ENCODE peak calls at places on chromosome 10, in six cellular contexts. M, F, T, V, N and Z are unnamed samples.

GRCh38 chr10:75281980-75282379 is 46.2 kb upstream of the COMTD1 start:
- DNase-seq in M (no peak), F (no peak), N (no peak), T (no peak), V (no peak), Z (no peak)

GRCh38 chr10:44908071-44908709 is 2.9 kb upstream of the TMEM72 start:
- DNase-seq in M (no peak), T (no peak), N (peak; percentile 54), V (no peak), F (peak; percentile 87), Z (no peak)

GRCh38 chr10:114297136-114297705 is 58.2 kb downstream of the VWA2 start:
- DNase-seq in N (no peak), F (no peak), M (no peak), V (no peak), T (no peak), Z (no peak)

GRCh38 chr10:75042292-75042974 is 69.0 kb upstream of the SAMD8 start:
- DNase-seq in V (no peak), T (no peak), M (no peak), F (no peak), N (no peak), Z (no peak)

GRCh38 chr10:70494536-70494935 is 16.0 kb downstream of the PALD1 start:
- DNase-seq in V (no peak), F (no peak), M (no peak), N (no peak), T (no peak), Z (no peak)

GRCh38 chr10:24256619-24257018 is 47.7 kb downstream of the KIAA1217 start:
- DNase-seq in M (no peak), V (no peak), N (no peak), T (no peak), F (no peak), Z (no peak)

GRCh38 chr10:29440981-29441380 is 152.1 kb downstream of the LYZL1 start:
- DNase-seq in M (no peak), F (no peak), V (no peak), T (no peak), N (no peak), Z (no peak)

GRCh38 chr10:77333610-77334340 is 303.8 kb downstream of the KCNMA1 start:
- DNase-seq in T (no peak), F (no peak), N (no peak), M (no peak), V (no peak), Z (no peak)

GRCh38 chr10:77361426-77361825 is 276.2 kb downstream of the KCNMA1 start:
- DNase-seq in V (no peak), F (no peak), N (no peak), M (no peak), T (no peak), Z (no peak)

GRCh38 chr10:81655986-81656385 is 219.0 kb upstream of the NRG3 start:
- DNase-seq in F (no peak), N (no peak), V (no peak), M (no peak), T (no peak), Z (no peak)

GRCh38 chr10:84784749-84785148 is 456.4 kb downstream of the CCSER2 start:
- DNase-seq in V (no peak), M (no peak), T (no peak), N (no peak), F (no peak), Z (no peak)

GRCh38 chr10:48519731-48520506 is 85.0 kb downstream of the ARHGAP22 start:
- DNase-seq in M (no peak), F (no peak), T (no peak), N (no peak), V (no peak), Z (no peak)

GRCh38 chr10:69558559-69558958 is 14.7 kb downstream of the NEUROG3 start:
- DNase-seq in F (no peak), T (no peak), V (no peak), N (no peak), M (no peak), Z (no peak)

GRCh38 chr10:77146937-77147336 is 490.7 kb downstream of the KCNMA1 start:
- DNase-seq in V (no peak), N (no peak), M (no peak), T (no peak), F (no peak), Z (no peak)

GRCh38 chr10:127151541-127151940 is 44.9 kb downstream of the INSYN2A start:
- DNase-seq in V (no peak), T (no peak), M (no peak), N (no peak), F (no peak), Z (no peak)

GRCh38 chr10:77737608-77738007 is 100.0 kb upstream of the KCNMA1 start:
- DNase-seq in V (no peak), M (no peak), N (no peak), T (peak; percentile 31), F (no peak), Z (no peak)

GRCh38 chr10:61320257-61320587 is 133.0 kb downstream of the TMEM26 start:
- DNase-seq in M (no peak), F (no peak), N (no peak), T (no peak), V (no peak), Z (no peak)

GRCh38 chr10:22554481-22555182 is 159.7 kb downstream of the PIP4K2A start:
- DNase-seq in N (no peak), F (peak; percentile 9), V (peak; percentile 39), T (no peak), M (no peak), Z (peak; percentile 77)

GRCh38 chr10:5090551-5090950 is 3.7 kb upstream of the AKR1C3 start:
- DNase-seq in N (no peak), V (no peak), F (no peak), T (no peak), M (no peak), Z (no peak)

GRCh38 chr10:116699049-116699782 is 43.1 kb downstream of the HSPA12A start:
- DNase-seq in V (no peak), N (no peak), F (no peak), T (no peak), M (no peak), Z (no peak)

GRCh38 chr10:103910442-103911000 is 7.5 kb downstream of the STN1 start:
- DNase-seq in F (no peak), V (no peak), N (no peak), T (no peak), M (no peak), Z (no peak)

GRCh38 chr10:3969876-3970666 is 185.1 kb upstream of the KLF6 start:
- DNase-seq in T (no peak), V (no peak), N (no peak), F (no peak), M (no peak), Z (no peak)

GRCh38 chr10:77290528-77291155 is 347.0 kb downstream of the KCNMA1 start:
- DNase-seq in V (no peak), F (no peak), M (no peak), T (no peak), N (no peak), Z (no peak)

GRCh38 chr10:110916554-110917346 is 2.2 kb downstream of the BBIP1 start:
- DNase-seq in V (no peak), M (no peak), T (no peak), F (peak; percentile 49), N (no peak), Z (no peak)

GRCh38 chr10:84820121-84820520 is 491.7 kb downstream of the CCSER2 start:
- DNase-seq in M (no peak), N (no peak), F (no peak), V (no peak), T (peak; percentile 10), Z (no peak)

GRCh38 chr10:42979181-42979580 is 97.7 kb upstream of the RET start:
- DNase-seq in F (no peak), T (no peak), M (no peak), V (no peak), N (no peak), Z (no peak)

GRCh38 chr10:123521556-123521955 is 144.6 kb upstream of the GPR26 start:
- DNase-seq in M (no peak), V (no peak), T (no peak), F (no peak), N (no peak), Z (no peak)

GRCh38 chr10:93435061-93435491 is 47.1 kb downstream of the MYOF start:
- DNase-seq in M (no peak), V (no peak), N (no peak), F (no peak), T (no peak), Z (no peak)
- H3K4me1 ChIP-seq in M (no peaks in the 10 kb centered on the region), V (peaks cover 22% of the 10 kb centered on the region), N (peaks cover 37% of the 10 kb centered on the region), F (peaks cover 48% of the 10 kb centered on the region), T (peaks cover 85% of the 10 kb centered on the region), Z (peaks cover 62% of the 10 kb centered on the region)

DNA sequence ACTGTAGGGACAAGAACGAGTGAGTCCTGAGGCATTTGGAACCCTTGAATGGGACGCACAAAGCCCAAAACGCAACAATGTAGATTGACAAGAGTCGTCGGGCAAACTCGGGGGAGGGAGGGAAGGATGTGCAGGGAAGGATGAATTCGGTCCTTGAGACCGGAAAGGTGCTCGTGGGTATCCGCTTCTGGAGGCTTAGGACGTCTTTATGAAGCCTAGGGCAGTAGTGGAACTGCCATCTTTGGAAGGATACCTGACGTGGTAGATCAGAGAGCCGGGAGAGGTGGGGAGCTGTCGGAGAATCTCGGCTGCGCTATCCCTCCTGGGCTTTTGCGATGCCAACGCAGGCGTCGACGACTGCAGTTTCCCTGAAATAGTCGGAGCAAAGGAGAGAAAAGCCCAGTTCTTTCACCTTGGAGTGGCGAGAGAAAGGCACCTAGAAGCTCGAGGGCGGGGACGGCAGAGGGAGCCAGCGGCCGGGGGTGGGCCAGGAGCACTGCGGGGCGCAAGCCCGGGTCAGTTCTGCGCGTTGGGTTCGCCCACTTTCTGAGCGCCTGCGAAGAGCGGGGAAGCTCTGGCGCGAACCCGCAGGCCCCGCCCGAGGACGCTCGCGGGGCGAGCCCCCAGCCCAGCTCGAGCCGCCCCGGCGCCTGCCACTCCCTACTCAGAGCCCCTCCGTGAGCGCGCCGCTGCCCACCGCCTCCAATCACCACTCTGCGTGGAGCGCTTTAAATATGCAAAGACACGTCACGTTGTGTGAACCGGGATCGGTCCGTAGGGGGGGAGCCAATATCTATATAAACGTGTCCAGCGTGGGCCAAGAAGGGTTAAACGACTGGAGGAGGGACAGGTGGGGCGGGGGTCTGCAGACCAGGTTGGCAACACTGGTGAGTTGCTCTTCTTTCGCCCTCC is at the start of gene CYP26C1:
- DNase-seq in T (no peak), M (no peak), V (no peak), F (no peak), N (peak; percentile 71), Z (no peak)
- TF ChIP-seq CTCF in T (no peak), M (no peak), V (no peak), F (no peak), N (peak; percentile 31), Z (no peak)

DNA sequence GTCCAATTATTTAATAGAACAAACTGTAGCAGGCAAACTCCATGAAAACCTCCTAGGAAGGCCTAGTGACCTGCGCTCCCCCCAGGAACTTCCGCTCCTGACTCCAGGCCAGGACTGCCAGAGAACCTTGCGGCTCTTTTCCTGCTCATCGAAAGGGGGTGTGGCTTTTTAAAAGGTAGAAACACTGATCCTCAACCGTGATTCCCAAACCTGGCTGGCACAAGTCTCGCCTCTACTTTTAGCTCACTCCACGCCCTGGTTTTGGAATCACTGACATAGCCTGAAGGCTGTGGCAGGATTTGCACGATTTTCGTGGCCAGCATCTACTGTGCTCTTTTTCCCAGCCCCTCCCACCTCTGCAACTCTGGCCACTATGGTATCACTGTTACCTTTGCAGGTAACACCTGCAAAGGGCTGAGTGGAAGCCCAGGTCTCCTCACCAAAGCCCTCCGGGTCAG is 43.3 kb downstream of the MYOF start:
- DNase-seq in V (no peak), N (peak; percentile 95), T (peak; percentile 82), M (no peak), F (peak; percentile 81), Z (no peak)
- H3K27ac ChIP-seq in V (peak overlapping the region; percentile 91), N (peak overlapping the region; percentile 89), T (peak overlapping the region; percentile 100), M (peak overlapping the region; percentile 89), F (peak overlapping the region; percentile 99), Z (peak overlapping the region; percentile 97)

GRCh38 chr10:73873163-73873842 is 1.1 kb downstream of the CAMK2G start:
- DNase-seq in T (no peak), N (peak; percentile 57), F (no peak), M (no peak), V (no peak), Z (no peak)
- H3K4me1 ChIP-seq in T (peaks cover 43% of the 10 kb centered on the region), N (peaks cover 4% of the 10 kb centered on the region), F (peaks cover 8% of the 10 kb centered on the region), M (peaks cover 12% of the 10 kb centered on the region), V (no peaks in the 10 kb centered on the region), Z (peaks cover 47% of the 10 kb centered on the region)